ENCODE peak calls at places on chromosomes 2 and 18, in four cellular contexts. A is coronary artery, V is NB4, T is body of pancreas. N is an unnamed sample.

GRCh38 chr18:7104649-7105048 is 12.9 kb downstream of the LAMA1 start:
- DNase-seq in A (no peak), T (no peak), V (no peak), N (no peak)

GRCh38 chr2:80326214-80326613 is 21.7 kb upstream of the LRRTM1 start:
- DNase-seq in V (peak; percentile 34), T (no peak), A (no peak), N (no peak)

GRCh38 chr2:120539937-120540718 is 194.2 kb downstream of the INHBB start:
- DNase-seq in V (peak; percentile 94), A (peak; percentile 94), T (peak; percentile 85), N (peak; percentile 50)

GRCh38 chr18:75762758-75763157 is 335.3 kb upstream of the SMIM21 start:
- DNase-seq in A (no peak), T (no peak), V (no peak), N (no peak)

GRCh38 chr2:61145990-61146389 is 16.0 kb upstream of the C2orf74 start:
- DNase-seq in V (no peak), T (no peak), A (no peak), N (no peak)

GRCh38 chr2:33086400-33087015 is 139.8 kb downstream of the LTBP1 start:
- DNase-seq in T (peak; percentile 29), A (no peak), V (peak; percentile 55), N (peak; percentile 36)

GRCh38 chr2:101400048-101400447 is 12.7 kb upstream of the CREG2 start:
- DNase-seq in T (no peak), V (peak; percentile 26), A (no peak), N (peak; percentile 12)

GRCh38 chr18:64713284-64713683 is 564.4 kb upstream of the LINC00305 start:
- DNase-seq in A (no peak), T (no peak), V (peak; percentile 80), N (no peak)

GRCh38 chr2:10918661-10919414 is 7.1 kb downstream of the KCNF1 start:
- DNase-seq in V (no peak), A (no peak), T (peak; percentile 69), N (peak; percentile 19)

GRCh38 chr2:9720352-9721093 is 89.7 kb upstream of the YWHAQ start:
- DNase-seq in T (no peak), V (no peak), A (no peak), N (no peak)

GRCh38 chr2:197707316-197708213 is 2.4 kb downstream of the MARS2 start:
- DNase-seq in A (no peak), V (peak; percentile 77), T (no peak), N (no peak)

GRCh38 chr2:215680605-215681598 is 245.0 kb upstream of the FN1 start:
- DNase-seq in A (no peak), V (peak; percentile 83), T (no peak), N (peak; percentile 73)

GRCh38 chr2:38966006-38966405 is 76.3 kb downstream of the ARHGEF33 start:
- DNase-seq in A (no peak), T (no peak), V (no peak), N (no peak)

GRCh38 chr2:38959464-38959863 is 69.8 kb downstream of the ARHGEF33 start:
- DNase-seq in V (no peak), A (no peak), T (no peak), N (no peak)

GRCh38 chr2:38957972-38958371 is 68.3 kb downstream of the ARHGEF33 start:
- DNase-seq in T (no peak), A (no peak), V (no peak), N (no peak)

GRCh38 chr2:38960609-38961320 is 71.1 kb downstream of the ARHGEF33 start:
- DNase-seq in V (no peak), T (no peak), A (no peak), N (no peak)

DNA sequence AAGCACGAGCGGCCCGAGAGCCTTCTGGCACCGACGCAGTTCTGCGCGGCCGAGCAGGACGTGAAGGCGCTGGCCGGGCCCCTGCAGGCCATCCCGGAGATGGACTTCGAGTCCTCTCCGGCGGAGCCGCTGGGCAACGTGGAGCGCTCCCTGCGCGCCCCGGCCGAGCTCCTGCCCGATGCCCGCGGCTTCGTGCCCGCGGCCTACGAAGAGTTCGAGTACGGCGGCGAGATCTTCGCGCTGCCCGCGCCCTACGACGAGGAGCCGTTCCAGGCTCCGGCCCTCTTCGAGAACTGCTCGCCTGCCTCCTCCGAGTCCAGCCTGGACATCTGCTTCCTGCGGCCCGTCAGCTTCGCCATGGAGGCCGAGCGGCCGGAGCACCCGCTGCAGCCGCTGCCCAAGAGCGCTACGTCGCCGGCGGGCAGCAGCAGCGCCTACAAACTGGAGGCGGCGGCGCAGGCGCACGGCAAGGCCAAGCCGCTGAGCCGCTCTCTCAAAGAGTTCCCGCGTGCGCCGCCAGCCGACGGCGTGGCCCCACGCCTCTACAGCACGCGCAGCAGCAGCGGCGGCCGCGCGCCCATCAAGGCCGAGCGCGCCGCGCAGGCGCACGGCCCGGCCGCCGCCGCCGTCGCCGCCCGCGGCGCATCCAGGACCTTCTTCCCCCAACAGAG is 70.4 kb downstream of the ARHGEF33 start:
- DNase-seq in A (no peak), V (no peak), T (peak; percentile 70), N (peak; percentile 4)
- TF ChIP-seq CTCF in A (no peak), V (no peak), T (no peak), N (no peak)

DNA sequence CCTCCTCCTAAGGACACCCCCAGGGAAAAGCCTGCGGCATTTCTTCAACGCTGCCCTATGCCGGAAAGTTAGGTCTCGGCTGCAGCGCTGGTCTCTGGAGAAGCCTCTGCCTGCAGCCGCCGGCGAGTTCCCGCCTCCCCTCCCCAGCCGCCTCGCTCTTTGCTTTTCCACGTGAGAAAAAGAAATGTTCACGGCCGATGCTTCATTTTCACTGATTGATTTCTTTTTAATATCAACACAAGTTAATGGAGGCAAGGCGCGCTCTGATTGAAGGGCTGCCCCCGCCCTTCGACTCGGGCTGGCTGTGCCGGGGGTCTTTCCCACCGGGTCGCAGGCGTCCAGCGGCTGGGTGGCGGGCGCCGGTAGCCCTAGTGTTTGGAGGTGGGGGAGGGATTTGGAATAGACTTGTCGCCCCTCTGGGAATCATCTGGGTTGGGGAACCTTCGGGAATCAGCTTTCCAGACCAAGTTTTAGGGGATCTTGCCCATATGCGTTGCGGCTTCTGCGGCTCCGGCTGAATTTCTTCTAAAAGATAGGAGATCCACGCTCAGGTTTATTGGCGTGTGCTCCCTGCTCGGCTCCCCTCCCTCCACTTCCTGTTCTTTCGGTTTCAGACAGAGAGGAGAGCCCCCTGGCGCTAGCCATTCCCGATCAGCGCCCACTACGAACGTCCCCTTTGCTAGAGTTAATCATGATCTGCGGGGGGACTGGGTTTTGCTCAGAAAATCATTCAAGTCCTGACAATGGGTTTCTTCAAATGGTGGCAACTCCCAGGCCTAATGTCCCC is 4.1 kb downstream of the NRP2 start:
- DNase-seq in T (no peak), A (no peak), V (no peak), N (no peak)
- TF ChIP-seq CTCF in T (no peak), A (no peak), V (no peak), N (no peak)

DNA sequence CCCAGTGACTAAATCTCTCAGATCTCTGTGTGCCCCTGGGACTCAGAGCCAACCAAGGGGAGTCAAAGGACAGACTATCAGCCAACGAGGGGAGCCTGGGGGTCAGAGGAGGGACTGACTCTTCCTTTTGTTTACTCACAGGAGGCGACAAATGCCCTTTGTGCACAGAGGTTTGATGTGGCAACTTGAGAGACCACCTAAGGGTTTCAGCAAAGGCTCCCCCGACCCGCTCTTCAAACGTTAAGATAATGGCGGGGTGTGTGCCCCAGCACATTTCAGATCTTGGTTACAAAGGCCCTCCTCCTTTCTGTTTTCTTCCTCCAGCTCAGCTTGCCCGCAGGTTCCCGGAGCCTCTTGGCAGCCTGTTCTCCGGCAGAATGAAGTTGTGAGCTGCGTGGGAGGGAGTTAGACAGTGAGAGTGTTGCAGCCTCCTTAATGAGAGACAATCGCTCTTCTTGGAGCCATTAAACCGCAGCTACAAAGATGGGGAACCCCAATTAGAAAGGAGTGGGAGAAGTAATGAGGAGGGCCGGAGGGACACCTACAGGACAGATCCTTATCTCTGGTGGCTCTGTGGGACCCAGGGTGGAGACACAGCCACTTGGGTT is 76.2 kb downstream of the KIAA2012 start:
- DNase-seq in V (no peak), T (no peak), A (no peak), N (no peak)
- TF ChIP-seq CTCF in V (no peak), T (no peak), A (no peak), N (no peak)

GRCh38 chr18:904135-905090 is at the start of gene ADCYAP1:
- DNase-seq in T (no peak), A (no peak), V (no peak), N (no peak)
- TF ChIP-seq CTCF in T (no peak), A (no peak), V (no peak), N (no peak)

DNA sequence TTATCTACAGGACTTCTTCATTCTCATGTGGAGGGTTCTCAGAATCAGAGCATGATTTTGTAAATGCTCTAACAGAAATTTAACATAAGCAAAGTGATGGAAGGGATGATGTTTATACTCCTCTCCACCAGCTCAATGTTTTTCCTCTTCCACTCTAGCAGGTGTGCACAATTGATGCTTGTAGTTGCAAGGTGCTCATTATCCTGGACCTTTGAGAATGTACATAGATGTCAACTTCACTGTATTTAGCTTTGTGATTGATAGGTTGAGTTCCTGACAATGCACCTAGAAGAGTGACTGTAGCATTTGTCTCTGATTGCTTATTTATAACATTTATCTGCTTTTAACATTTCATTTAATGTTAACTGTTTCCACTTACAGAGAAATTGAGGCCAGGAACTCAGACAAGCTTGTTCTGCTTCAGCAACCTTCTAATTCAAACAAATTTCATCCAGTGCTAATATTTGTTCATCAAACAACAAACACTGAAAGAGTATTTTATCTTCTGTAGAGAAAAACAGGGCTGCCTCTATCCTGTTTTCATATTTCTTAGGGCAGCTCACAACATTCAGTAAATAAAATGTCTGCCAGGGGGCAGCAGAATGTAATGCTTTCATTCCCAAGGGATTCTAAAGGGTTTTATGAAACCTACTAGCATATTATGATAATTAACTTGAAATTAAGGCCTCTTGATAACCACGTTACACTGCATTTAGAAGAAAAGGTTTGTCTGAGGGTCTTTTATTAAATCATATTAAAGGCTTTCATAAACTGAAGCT is 127.9 kb upstream of the NOL4 start:
- DNase-seq in T (peak; percentile 16), A (no peak), V (peak; percentile 1), N (no peak)
- TF ChIP-seq CTCF in T (peak; percentile 26), A (no peak), V (no peak), N (peak; percentile 14)

DNA sequence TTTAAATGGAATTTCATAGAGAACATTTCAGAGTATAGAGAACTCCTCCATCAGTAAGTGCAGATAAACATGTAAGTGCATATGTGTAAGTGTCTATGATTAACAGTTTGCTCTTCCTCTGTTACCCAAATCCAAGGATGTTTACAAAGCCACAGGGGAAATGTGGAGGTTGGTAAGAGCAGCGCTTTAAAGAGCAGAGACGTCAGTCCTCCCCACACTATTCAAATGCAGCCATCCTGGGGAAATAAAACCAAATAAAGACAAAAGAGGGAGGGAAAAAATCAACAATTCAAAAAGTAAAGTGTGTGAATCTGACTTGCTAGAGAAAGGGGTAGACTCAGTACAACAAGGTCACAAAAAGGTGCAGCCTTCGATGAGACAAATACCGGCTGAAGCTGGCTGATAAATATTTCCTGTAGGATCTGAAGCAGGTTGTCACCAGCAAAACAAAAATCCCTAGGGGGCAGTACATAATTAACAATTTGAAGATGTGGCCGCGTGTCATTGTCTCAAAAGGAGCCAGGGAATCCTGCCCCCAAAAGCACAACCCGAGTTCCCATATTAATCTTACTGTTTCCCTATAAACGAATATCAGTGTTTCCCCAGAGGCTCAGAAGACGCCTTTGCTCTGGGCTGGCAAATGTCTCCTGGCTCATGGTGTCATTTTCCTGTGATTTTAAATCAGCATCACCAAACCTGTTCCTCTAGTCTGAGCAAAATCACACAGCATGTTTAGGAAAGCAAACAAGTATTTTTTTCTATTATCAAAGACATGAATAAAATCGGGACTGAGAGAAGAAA is 216.5 kb downstream of the CDCA7 start:
- DNase-seq in T (peak; percentile 20), V (peak; percentile 38), A (no peak), N (peak; percentile 34)
- TF ChIP-seq CTCF in T (peak; percentile 22), V (peak; percentile 4), A (no peak), N (peak; percentile 75)

GRCh38 chr2:163469561-163469962 is 266.2 kb downstream of the FIGN start:
- DNase-seq in T (no peak), A (no peak), V (peak; percentile 87), N (no peak)
- TF ChIP-seq CTCF in T (no peak), A (no peak), V (no peak), N (no peak)

N was measured in Calu3.